ENCODE peak calls at places on chromosomes 6 and 20, in four cellular contexts. J is endothelial cell, V is right atrium auricular region, G is omental fat pad. Q is an unnamed sample.

GRCh38 chr6:113352029-113352801 is 504.9 kb upstream of the MARCKS start:
- DNase-seq in V (no peak), J (no peak), G (no peak), Q (no peak)

GRCh38 chr20:61560361-61560853 is 308.3 kb downstream of the CDH4 start:
- DNase-seq in J (no peak), V (no peak), G (no peak), Q (no peak)

GRCh38 chr20:49987868-49988690 is 5.3 kb downstream of the SNAI1 start:
- DNase-seq in V (no peak), J (no peak), G (no peak), Q (no peak)

GRCh38 chr6:36129889-36130671 is at the start of gene MAPK13:
- DNase-seq in G (no peak), J (peak), V (no peak), Q (no peak)

GRCh38 chr20:46063652-46064054 is 26.1 kb downstream of the NCOA5 start:
- DNase-seq in J (no peak), V (no peak), G (no peak), Q (peak)

GRCh38 chr6:16369108-16369507 is 130.7 kb downstream of the GMPR start:
- DNase-seq in G (no peak), V (no peak), J (no peak), Q (no peak)

GRCh38 chr20:38764563-38765355 is 16.5 kb downstream of the ACTR5 start:
- DNase-seq in J (no peak), G (no peak), V (no peak), Q (no peak)

GRCh38 chr20:41293269-41294037 is 24.1 kb downstream of the ZHX3 start:
- DNase-seq in V (no peak), J (no peak), G (no peak), Q (no peak)

GRCh38 chr6:26520840-26521484 is 17.2 kb upstream of the HMGN4 start:
- DNase-seq in V (peak), J (peak), G (peak), Q (peak)

GRCh38 chr6:32290886-32291450 is 67.1 kb upstream of the NOTCH4 start:
- DNase-seq in G (no peak), J (no peak), V (no peak), Q (no peak)

GRCh38 chr6:64589961-64590360 is 954.4 kb downstream of the PHF3 start:
- DNase-seq in G (no peak), V (no peak), J (no peak), Q (no peak)

GRCh38 chr20:61817575-61817974 is 248.1 kb downstream of the TAF4 start:
- DNase-seq in G (no peak), J (no peak), V (no peak), Q (no peak)

GRCh38 chr6:133837801-133838349 is 51.0 kb upstream of the TCF21 start:
- DNase-seq in J (peak), G (peak), V (no peak), Q (peak)

GRCh38 chr20:50338479-50339195 is 148.0 kb downstream of the CEBPB start:
- DNase-seq in V (no peak), J (no peak), G (no peak), Q (peak)

GRCh38 chr6:145734486-145735355 is 599 bp downstream of the EPM2A start:
- DNase-seq in G (peak), V (peak), J (peak), Q (peak)

GRCh38 chr20:50788045-50788867 is 6.6 kb upstream of the BCAS4 start:
- DNase-seq in V (no peak), J (no peak), G (no peak), Q (no peak)

GRCh38 chr20:63117661-63118302 is 98.1 kb downstream of the YTHDF1 start:
- DNase-seq in J (no peak), G (no peak), V (no peak), Q (no peak)

GRCh38 chr6:155832596-155832995 is 377.0 kb upstream of the NOX3 start:
- DNase-seq in J (no peak), V (no peak), G (no peak), Q (no peak)

GRCh38 chr6:18464176-18464575 is 77.0 kb downstream of the RNF144B start:
- DNase-seq in J (no peak), V (no peak), G (no peak), Q (no peak)

GRCh38 chr6:106413016-106413415 is 52.5 kb downstream of the CRYBG1 start:
- DNase-seq in V (no peak), J (no peak), G (no peak), Q (no peak)

GRCh38 chr6:82554706-82555105 is 191.1 kb downstream of the TPBG start:
- DNase-seq in V (no peak), J (no peak), G (no peak), Q (no peak)

GRCh38 chr6:16204653-16205376 is 33.6 kb upstream of the GMPR start:
- DNase-seq in G (no peak), V (no peak), J (no peak), Q (no peak)

GRCh38 chr6:159806021-159806458 is 6.0 kb downstream of the PNLDC1 start:
- DNase-seq in V (no peak), J (no peak), G (no peak), Q (no peak)

GRCh38 chr6:73073238-73073637 is 152.1 kb downstream of the KHDC1L start:
- DNase-seq in G (no peak), V (no peak), J (no peak), Q (no peak)

GRCh38 chr6:41622210-41622990 is 15.9 kb upstream of the MDFI start:
- DNase-seq in V (no peak), G (no peak), J (no peak), Q (no peak)

GRCh38 chr20:24672886-24673677 is 203.7 kb downstream of the SYNDIG1 start:
- DNase-seq in G (no peak), V (no peak), J (no peak), Q (no peak)

GRCh38 chr20:3250091-3250504 is 11.1 kb upstream of the SLC4A11 start:
- DNase-seq in G (no peak), J (peak), V (no peak), Q (no peak)
- TF ChIP-seq CTCF in G (no peak), J (peak), V (no peak), Q (peak)

GRCh38 chr6:49423817-49424216 is 39.2 kb downstream of the MMUT start:
- DNase-seq in J (no peak), V (no peak), G (no peak), Q (no peak)
- TF ChIP-seq CTCF in J (no peak), V (no peak), G (no peak), Q (no peak)

GRCh38 chr6:115971785-115972184 is 88.9 kb downstream of the FRK start:
- DNase-seq in G (no peak), J (no peak), V (no peak), Q (no peak)

GRCh38 chr6:115969207-115969929 is 91.3 kb downstream of the FRK start:
- DNase-seq in J (no peak), G (no peak), V (no peak), Q (no peak)

GRCh38 chr6:115976321-115976870 is 84.3 kb downstream of the FRK start:
- DNase-seq in V (no peak), J (no peak), G (no peak), Q (no peak)

GRCh38 chr6:115969930-115970273 is 90.8 kb downstream of the FRK start:
- DNase-seq in V (no peak), G (no peak), J (no peak), Q (no peak)

GRCh38 chr6:115972679-115973078 is 88.0 kb downstream of the FRK start:
- DNase-seq in J (no peak), V (no peak), G (no peak), Q (no peak)
- TF ChIP-seq CTCF in J (no peak), V (no peak), G (no peak), Q (no peak)

GRCh38 chr6:33812669-33813068 is 8.9 kb upstream of the MLN start:
- DNase-seq in G (no peak), V (no peak), J (peak), Q (peak)
- TF ChIP-seq CTCF in G (no peak), V (peak), J (peak), Q (no peak)

GRCh38 chr20:48186915-48187314 is 401.6 kb upstream of the SULF2 start:
- DNase-seq in G (no peak), V (no peak), J (no peak), Q (no peak)

GRCh38 chr20:48190757-48191156 is 405.5 kb upstream of the SULF2 start:
- DNase-seq in J (no peak), G (no peak), V (no peak), Q (no peak)

GRCh38 chr20:48191200-48191599 is 405.9 kb upstream of the SULF2 start:
- DNase-seq in J (no peak), V (no peak), G (no peak), Q (no peak)

GRCh38 chr20:48187891-48188290 is 402.6 kb upstream of the SULF2 start:
- DNase-seq in G (no peak), J (no peak), V (no peak), Q (no peak)

GRCh38 chr20:48189177-48189576 is 403.9 kb upstream of the SULF2 start:
- DNase-seq in G (no peak), V (no peak), J (no peak), Q (peak)
- TF ChIP-seq CTCF in G (no peak), V (no peak), J (no peak), Q (peak)

DNA sequence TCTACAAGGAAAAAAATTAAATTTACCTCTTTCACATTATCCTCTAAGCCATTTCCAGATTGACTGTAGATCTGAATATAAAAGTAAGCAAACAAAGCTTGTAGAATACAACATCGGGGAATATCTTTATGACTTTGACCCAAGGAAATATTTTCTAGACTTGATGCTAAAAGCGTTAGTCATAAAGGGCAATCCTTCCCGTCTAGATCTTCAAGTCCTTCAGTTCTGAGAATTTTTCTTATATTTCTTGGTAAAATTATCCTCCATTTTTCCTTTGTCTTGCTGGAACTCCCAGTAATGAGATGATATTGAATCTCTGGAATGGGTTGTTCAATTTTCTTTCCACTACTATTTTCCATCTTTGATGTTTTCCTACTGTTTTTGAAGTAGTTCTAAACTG is 77.8 kb upstream of the ZNF184 start:
- DNase-seq in J (no peak), V (no peak), G (no peak), Q (no peak)
- TF ChIP-seq CTCF in J (no peak), V (no peak), G (no peak), Q (no peak)

GRCh38 chr20:60365063-60365640 is 406.9 kb downstream of the CDH26 start:
- DNase-seq in V (no peak), G (no peak), J (peak), Q (no peak)
- TF ChIP-seq CTCF in V (no peak), G (no peak), J (no peak), Q (no peak)

GRCh38 chr6:84763397-84764331 is 734 bp downstream of the TBX18 start:
- DNase-seq in J (peak), G (no peak), V (peak), Q (no peak)
- TF ChIP-seq CTCF in J (no peak), G (no peak), V (no peak), Q (no peak)